ENCODE peak calls at places on chromosomes 4 and X, in ten cellular contexts. V, E, H, D, I, Y, S, B, G and O are unnamed samples.
A peak's percentile ranks its signal among the peaks of the same experiment; 100 is the strongest.

GRCh38 chr4:82230310-82230709 is 143.5 kb downstream of the HNRNPD start:
- DNase-seq in E (no peak), Y (peak; percentile 55), I (no peak), D (peak; percentile 96), B (no peak), S (no peak), V (no peak), G (no peak), H (no peak), O (no peak)

GRCh38 chrX:24298191-24298590 is 15.7 kb downstream of the SUPT20HL2 start:
- DNase-seq in Y (no peak), D (no peak), S (no peak), I (no peak), B (no peak), H (no peak), G (no peak), E (no peak), V (no peak), O (no peak)

GRCh38 chr4:81084624-81085023 is 54.1 kb downstream of the BMP3 start:
- DNase-seq in H (no peak), S (no peak), B (no peak), I (no peak), E (no peak), Y (peak; percentile 38), V (no peak), G (no peak), D (no peak), O (no peak)

GRCh38 chr4:124278477-124278876 is 434.1 kb downstream of the ANKRD50 start:
- DNase-seq in S (no peak), I (no peak), V (no peak), D (peak; percentile 67), H (no peak), E (no peak), B (no peak), Y (peak; percentile 90), G (no peak), O (no peak)

GRCh38 chrX:10769696-10770619 is 149.6 kb upstream of the MID1 start:
- DNase-seq in V (no peak), I (peak; percentile 77), B (no peak), H (no peak), Y (peak; percentile 47), S (no peak), E (peak; percentile 43), G (no peak), D (no peak), O (peak; percentile 70)

GRCh38 chr4:89064848-89065247 is 7.9 kb upstream of the FAM13A start:
- DNase-seq in Y (no peak), G (no peak), V (no peak), H (no peak), E (peak; percentile 92), B (no peak), S (no peak), I (no peak), D (no peak), O (no peak)

GRCh38 chr4:833156-833555 is 7.2 kb upstream of the CPLX1 start:
- DNase-seq in D (no peak), S (no peak), G (no peak), V (no peak), Y (no peak), B (no peak), E (no peak), H (no peak), I (no peak), O (no peak)

GRCh38 chr4:39961311-39961877 is 16.3 kb downstream of the PDS5A start:
- DNase-seq in G (no peak), E (no peak), Y (no peak), D (no peak), V (no peak), S (no peak), I (no peak), B (no peak), H (no peak), O (no peak)

GRCh38 chr4:76562851-76563803 is 128.1 kb downstream of the SHROOM3 start:
- DNase-seq in S (no peak), H (no peak), G (no peak), I (no peak), E (peak; percentile 55), V (no peak), Y (no peak), D (peak; percentile 43), B (no peak), O (peak; percentile 36)

GRCh38 chrX:78514852-78515251 is 144.3 kb downstream of the RTL3 start:
- DNase-seq in Y (no peak), G (no peak), V (no peak), D (peak; percentile 37), B (no peak), S (no peak), E (peak; percentile 72), H (no peak), I (no peak), O (no peak)

GRCh38 chr4:11402192-11402591 is 26.5 kb downstream of the HS3ST1 start:
- DNase-seq in D (no peak), G (no peak), I (no peak), E (no peak), S (no peak), B (no peak), V (no peak), Y (no peak), H (no peak), O (no peak)

GRCh38 chr4:1277667-1278335 is 11.9 kb upstream of the MAEA start:
- DNase-seq in I (no peak), S (no peak), B (peak; percentile 44), V (no peak), H (no peak), E (no peak), D (no peak), G (no peak), Y (peak; percentile 4), O (no peak)

GRCh38 chr4:54998991-54999390 is 126.4 kb downstream of the KDR start:
- DNase-seq in H (no peak), G (no peak), D (no peak), E (no peak), B (no peak), I (no peak), V (no peak), S (no peak), Y (peak; percentile 86), O (no peak)